ENCODE peak calls at places on chromosomes 16 and 17, in six cellular contexts. J, D, W, C, B and S are unnamed samples.

GRCh38 chr17:43344700-43345099 is 54.1 kb upstream of the ARL4D start:
- DNase-seq in J (no peak), D (no peak), B (no peak), W (no peak), C (no peak), S (no peak)

GRCh38 chr16:973366-973765 is 2.6 kb upstream of the LMF1 start:
- DNase-seq in J (no peak), C (no peak), B (no peak), D (no peak), W (no peak), S (no peak)

GRCh38 chr17:42623732-42624596 is 14.5 kb downstream of the TUBG1 start:
- DNase-seq in C (no peak), W (no peak), D (no peak), J (no peak), B (no peak), S (peak)

GRCh38 chr16:83403751-83404150 is 404.0 kb upstream of the HSBP1 start:
- DNase-seq in J (no peak), W (no peak), D (no peak), B (no peak), C (no peak), S (peak)

GRCh38 chr17:69575346-69575761 is 160.9 kb downstream of the MAP2K6 start:
- DNase-seq in B (peak), J (no peak), W (peak), C (no peak), D (peak), S (peak)

GRCh38 chr17:61583242-61583641 is 7.8 kb downstream of the NACA2 start:
- DNase-seq in D (no peak), C (no peak), J (no peak), B (peak), W (peak), S (peak)

GRCh38 chr17:60579090-60579489 is 20.9 kb upstream of the PPM1D start:
- DNase-seq in D (no peak), B (peak), W (no peak), J (no peak), C (no peak), S (peak)

GRCh38 chr16:87635541-87636049 is 33.3 kb downstream of the JPH3 start:
- DNase-seq in D (peak), B (peak), C (peak), J (peak), W (peak), S (peak)

GRCh38 chr17:4946312-4946976 is 1.9 kb downstream of the PFN1 start:
- DNase-seq in D (no peak), B (no peak), C (no peak), W (no peak), J (no peak), S (no peak)

GRCh38 chr16:30011505-30012480 is 966 bp upstream of the DOC2A start:
- DNase-seq in J (no peak), D (peak), C (no peak), B (no peak), W (no peak), S (no peak)

GRCh38 chr17:51270675-51271074 is 10.3 kb downstream of the UTP18 start:
- DNase-seq in D (no peak), B (no peak), J (no peak), C (no peak), W (no peak), S (no peak)

GRCh38 chr16:11257131-11257938 is 1.3 kb upstream of the SOCS1 start:
- DNase-seq in B (peak), D (peak), W (peak), J (no peak), C (peak), S (peak)

GRCh38 chr17:17206149-17206912 is at the start of gene PLD6:
- DNase-seq in J (peak), W (peak), B (no peak), D (peak), C (peak), S (peak)

GRCh38 chr17:44607836-44608690 is 48.2 kb upstream of the MEIOC start:
- DNase-seq in D (peak), W (peak), J (no peak), C (no peak), B (no peak), S (peak)

GRCh38 chr17:10177131-10177920 is 21.1 kb downstream of the GAS7 start:
- DNase-seq in C (no peak), J (no peak), D (no peak), B (no peak), W (no peak), S (no peak)

GRCh38 chr16:26447570-26447969 is 619.2 kb upstream of the C16orf82 start:
- DNase-seq in D (no peak), B (no peak), J (no peak), W (no peak), C (no peak), S (no peak)

GRCh38 chr16:392450-393027 is 4.5 kb upstream of the NME4 start:
- DNase-seq in W (no peak), D (no peak), C (no peak), J (no peak), B (no peak), S (no peak)

GRCh38 chr17:57523926-57524634 is 221.0 kb downstream of the CCDC182 start:
- DNase-seq in J (no peak), C (no peak), W (peak), B (no peak), D (no peak), S (peak)

GRCh38 chr17:81448960-81449359 is 53.7 kb downstream of the BAHCC1 start:
- DNase-seq in D (no peak), C (no peak), W (no peak), B (no peak), J (no peak), S (no peak)

GRCh38 chr16:74449470-74449869 is 28.2 kb upstream of the CLEC18B start:
- DNase-seq in D (no peak), W (peak), J (no peak), B (peak), C (no peak), S (no peak)

GRCh38 chr17:74119960-74120359 is 83.5 kb upstream of the RPL38 start:
- DNase-seq in W (no peak), C (no peak), J (no peak), B (no peak), D (no peak), S (no peak)

GRCh38 chr17:5049314-5049819 is 14.1 kb upstream of the SLC52A1 start:
- DNase-seq in B (no peak), W (no peak), C (peak), D (no peak), J (peak), S (no peak)

GRCh38 chr17:19371259-19372003 is 6.9 kb upstream of the MAPK7 start:
- DNase-seq in B (no peak), C (no peak), D (no peak), J (no peak), W (no peak), S (no peak)

GRCh38 chr16:9898555-9898954 is 283.7 kb downstream of the GRIN2A start:
- DNase-seq in J (no peak), W (no peak), D (no peak), C (no peak), B (no peak), S (no peak)

GRCh38 chr16:30005341-30006094 is 5.3 kb downstream of the DOC2A start:
- DNase-seq in D (peak), W (peak), C (peak), B (peak), J (no peak), S (peak)

GRCh38 chr17:49815761-49816281 is 27.3 kb downstream of the KAT7 start:
- DNase-seq in C (no peak), J (no peak), D (no peak), W (no peak), B (no peak), S (no peak)

GRCh38 chr16:72992142-72992601 is 55.8 kb downstream of the ZFHX3 start:
- DNase-seq in D (peak), W (no peak), J (no peak), C (no peak), B (peak), S (no peak)

GRCh38 chr17:28747801-28748750 is 4.3 kb downstream of the TRAF4 start:
- DNase-seq in W (no peak), C (no peak), J (no peak), D (no peak), B (no peak), S (no peak)

GRCh38 chr16:14088155-14088753 is 17.1 kb downstream of the MRTFB start:
- DNase-seq in D (no peak), W (peak), B (peak), C (no peak), J (no peak), S (peak)